ENCODE peak calls at places on chromosomes 2 and 18, in seven cellular contexts. M, G, Y, R, V, Q and T are unnamed samples.
A peak's percentile ranks its signal among the peaks of the same experiment; 100 is the strongest.

GRCh38 chr2:181998045-181998444 is 12.4 kb downstream of the PPP1R1C start:
- DNase-seq in M (no peak), G (no peak), Y (no peak), R (no peak), V (peak; percentile 18), Q (no peak), T (no peak)

GRCh38 chr2:102294802-102295489 is 16.4 kb upstream of the IL1RL1 start:
- DNase-seq in M (peak; percentile 30), G (no peak), Y (no peak), R (no peak), V (no peak), Q (no peak), T (no peak)

GRCh38 chr2:184053326-184053725 is 545.0 kb upstream of the ZNF804A start:
- DNase-seq in M (no peak), G (no peak), Y (no peak), R (no peak), V (peak; percentile 34), Q (no peak), T (no peak)

GRCh38 chr2:207734636-207735512 is 23.4 kb downstream of the CCNYL1 start:
- DNase-seq in M (no peak), G (no peak), Y (no peak), R (no peak), V (no peak), Q (no peak), T (no peak)

GRCh38 chr2:85446296-85447221 is 28.0 kb downstream of the SH2D6 start:
- DNase-seq in M (no peak), G (no peak), Y (no peak), R (no peak), V (no peak), Q (no peak), T (no peak)

GRCh38 chr18:48405108-48405507 is 4.1 kb downstream of the ZBTB7C start:
- DNase-seq in M (no peak), G (no peak), Y (no peak), R (no peak), V (no peak), Q (no peak), T (no peak)

GRCh38 chr18:5620284-5620683 is 76.5 kb upstream of the EPB41L3 start:
- DNase-seq in M (no peak), G (no peak), Y (no peak), R (no peak), V (no peak), Q (no peak), T (no peak)

GRCh38 chr2:168920504-168921157 is 19.5 kb downstream of the G6PC2 start:
- DNase-seq in M (no peak), G (no peak), Y (no peak), R (peak; percentile 10), V (peak; percentile 44), Q (no peak), T (peak; percentile 38)

GRCh38 chr2:119088416-119088815 is 70.1 kb downstream of the C1QL2 start:
- DNase-seq in M (no peak), G (no peak), Y (no peak), R (no peak), V (no peak), Q (no peak), T (no peak)

GRCh38 chr2:239881031-239881471 is 144.1 kb downstream of the NDUFA10 start:
- DNase-seq in M (no peak), G (peak; percentile 20), Y (no peak), R (no peak), V (no peak), Q (no peak), T (no peak)

GRCh38 chr2:67008114-67008513 is 389.0 kb upstream of the ETAA1 start:
- DNase-seq in M (no peak), G (no peak), Y (no peak), R (no peak), V (no peak), Q (no peak), T (no peak)

GRCh38 chr2:239018291-239019192 is 170.7 kb downstream of the TWIST2 start:
- DNase-seq in M (no peak), G (no peak), Y (no peak), R (no peak), V (no peak), Q (no peak), T (no peak)

GRCh38 chr2:7685342-7686015 is 768.3 kb downstream of the RNF144A start:
- DNase-seq in M (no peak), G (no peak), Y (no peak), R (no peak), V (no peak), Q (no peak), T (no peak)

GRCh38 chr2:233758849-233759248 is 1.2 kb upstream of the UGT1A1 start:
- DNase-seq in M (no peak), G (no peak), Y (no peak), R (no peak), V (no peak), Q (no peak), T (no peak)

GRCh38 chr2:202056611-202057010 is 16.4 kb upstream of the KIAA2012 start:
- DNase-seq in M (no peak), G (no peak), Y (no peak), R (no peak), V (peak; percentile 27), Q (no peak), T (no peak)
- TF ChIP-seq CTCF in M (peak; percentile 52), G (no peak), Y (peak; percentile 53), R (peak; percentile 58), V (peak; percentile 21), Q (peak; percentile 34), T (no peak)

DNA sequence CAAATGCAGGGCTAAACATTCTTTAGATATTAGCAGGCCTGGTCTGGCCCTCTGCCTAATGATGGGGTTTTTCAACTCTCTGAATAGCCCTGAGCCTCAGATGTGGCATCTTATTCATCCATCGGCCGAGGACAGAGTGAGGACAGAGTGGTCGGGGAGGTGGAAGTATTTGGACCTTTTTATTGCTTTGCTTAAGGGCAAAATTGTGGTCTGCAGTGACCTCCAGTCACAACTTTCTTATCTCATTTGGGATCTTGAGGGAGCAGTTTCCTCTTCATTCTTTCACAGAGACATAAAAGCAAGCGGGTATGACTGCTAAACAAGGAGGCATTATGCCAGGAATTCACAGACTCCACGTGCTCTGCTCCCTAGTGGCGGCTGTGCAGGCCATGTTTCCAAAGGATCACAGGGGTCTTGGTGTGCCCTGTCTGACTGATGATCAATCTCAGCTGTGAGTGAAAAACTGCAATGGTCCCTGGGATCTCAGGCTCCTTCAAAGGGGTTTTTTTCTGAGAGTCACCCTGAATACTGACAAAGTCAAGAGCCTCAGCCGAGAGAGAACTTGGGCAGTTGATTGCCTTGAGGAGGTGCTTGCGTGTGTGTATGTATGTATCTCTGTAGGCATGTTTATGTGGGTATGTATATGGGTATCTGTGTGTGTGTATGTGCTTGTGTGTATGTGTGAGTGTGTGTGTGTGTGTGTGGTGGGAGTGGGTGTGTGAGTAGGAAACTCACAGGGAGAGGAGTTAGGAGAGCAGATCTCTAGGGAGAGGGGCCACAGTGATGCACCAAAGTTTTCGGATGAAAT is 47.6 kb downstream of the RAPGEF4 start:
- DNase-seq in M (no peak), G (no peak), Y (peak; percentile 31), R (peak; percentile 66), V (peak; percentile 54), Q (no peak), T (no peak)
- TF ChIP-seq CTCF in M (peak; percentile 28), G (no peak), Y (peak; percentile 14), R (peak; percentile 44), V (no peak), Q (no peak), T (no peak)

GRCh38 chr2:43074052-43074451 is 152.4 kb downstream of the ZFP36L2 start:
- DNase-seq in M (no peak), G (no peak), Y (no peak), R (no peak), V (no peak), Q (no peak), T (no peak)

GRCh38 chr2:43074592-43075053 is 151.8 kb downstream of the ZFP36L2 start:
- DNase-seq in M (no peak), G (no peak), Y (no peak), R (no peak), V (no peak), Q (no peak), T (no peak)

GRCh38 chr2:43075906-43076585 is 150.4 kb downstream of the ZFP36L2 start:
- DNase-seq in M (no peak), G (no peak), Y (no peak), R (no peak), V (no peak), Q (no peak), T (no peak)

GRCh38 chr2:43076676-43077075 is 149.7 kb downstream of the ZFP36L2 start:
- DNase-seq in M (no peak), G (no peak), Y (no peak), R (no peak), V (no peak), Q (no peak), T (no peak)

DNA sequence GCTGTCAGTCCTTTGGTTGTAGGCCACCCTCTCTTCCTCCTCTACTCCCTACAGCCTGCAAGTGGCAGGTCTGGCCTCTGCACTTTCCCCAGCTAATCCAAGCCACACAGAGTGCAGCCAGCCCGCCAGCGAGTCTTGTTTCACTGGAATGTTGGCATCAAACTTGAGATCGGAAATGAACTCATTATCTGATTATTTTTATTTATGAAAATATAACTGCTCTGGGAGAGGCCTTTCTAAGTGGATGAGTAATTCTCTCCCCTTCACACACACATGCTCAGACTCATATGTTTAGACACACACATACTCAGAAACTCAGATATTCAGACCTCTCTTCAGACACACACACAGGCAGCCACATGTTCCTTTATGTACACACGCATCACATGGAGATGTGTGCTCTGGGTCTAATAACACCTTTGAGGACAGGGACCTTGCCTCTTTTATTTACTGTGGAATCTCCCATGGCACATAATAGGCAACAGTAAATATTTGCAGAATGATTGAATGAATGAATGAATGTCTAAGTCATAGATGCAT is 151.3 kb downstream of the ZFP36L2 start:
- DNase-seq in M (peak; percentile 91), G (peak; percentile 70), Y (no peak), R (peak; percentile 92), V (peak; percentile 72), Q (no peak), T (no peak)
- TF ChIP-seq CTCF in M (no peak), G (no peak), Y (no peak), R (peak; percentile 18), V (no peak), Q (no peak), T (no peak)

GRCh38 chr2:10163498-10164486 is 41.3 kb downstream of the RRM2 start:
- DNase-seq in M (no peak), G (no peak), Y (no peak), R (no peak), V (no peak), Q (no peak), T (no peak)

GRCh38 chr2:10161206-10161931 is 38.8 kb downstream of the RRM2 start:
- DNase-seq in M (no peak), G (no peak), Y (no peak), R (no peak), V (no peak), Q (no peak), T (no peak)

GRCh38 chr2:10161961-10162441 is 39.5 kb downstream of the RRM2 start:
- DNase-seq in M (no peak), G (no peak), Y (no peak), R (no peak), V (no peak), Q (no peak), T (no peak)

GRCh38 chr2:10164611-10165010 is 42.1 kb downstream of the RRM2 start:
- DNase-seq in M (no peak), G (no peak), Y (no peak), R (no peak), V (no peak), Q (no peak), T (no peak)

GRCh38 chr2:10162586-10163497 is 40.3 kb downstream of the RRM2 start:
- DNase-seq in M (no peak), G (no peak), Y (peak; percentile 35), R (no peak), V (peak; percentile 23), Q (no peak), T (no peak)
- TF ChIP-seq CTCF in M (no peak), G (no peak), Y (peak; percentile 37), R (no peak), V (no peak), Q (peak; percentile 7), T (no peak)